ENCODE peak calls at places on chromosomes 16 and 17, in nine cellular contexts. One of them, this sample, is unnamed.

GRCh38 chr17:80279895-80280294 is 19.2 kb downstream of the RNF213 start:
- DNase-seq in GM12878: no peak
- DNase-seq in BE2C: peak; percentile 46
- DNase-seq in H1: no peak
- DNase-seq in activated naive CD8-positive, alpha-beta T cell treated with anti-CD3 and anti-CD28 coated beads for 36 hours: no peak
- DNase-seq in effector memory CD4-positive, alpha-beta T cell: no peak
- DNase-seq in left ventricle myocardium inferior: peak; percentile 73
- DNase-seq in T-helper 22 cell: no peak
- DNase-seq in AG09319: peak; percentile 29
- DNase-seq in this sample: no peak

GRCh38 chr17:36107660-36108059 is 4.0 kb downstream of the CCL4 start:
- DNase-seq in GM12878: no peak
- DNase-seq in BE2C: no peak
- DNase-seq in H1: no peak
- DNase-seq in activated naive CD8-positive, alpha-beta T cell treated with anti-CD3 and anti-CD28 coated beads for 36 hours: no peak
- DNase-seq in effector memory CD4-positive, alpha-beta T cell: no peak
- DNase-seq in left ventricle myocardium inferior: no peak
- DNase-seq in T-helper 22 cell: no peak
- DNase-seq in AG09319: no peak
- DNase-seq in this sample: no peak

GRCh38 chr17:29674270-29674669 is 51.6 kb upstream of the CORO6 start:
- DNase-seq in GM12878: no peak
- DNase-seq in BE2C: no peak
- DNase-seq in H1: no peak
- DNase-seq in activated naive CD8-positive, alpha-beta T cell treated with anti-CD3 and anti-CD28 coated beads for 36 hours: no peak
- DNase-seq in effector memory CD4-positive, alpha-beta T cell: no peak
- DNase-seq in left ventricle myocardium inferior: no peak
- DNase-seq in T-helper 22 cell: no peak
- DNase-seq in AG09319: no peak
- DNase-seq in this sample: peak; percentile 23

GRCh38 chr17:64732336-64733006 is 70.4 kb upstream of the SMURF2 start:
- DNase-seq in GM12878: no peak
- DNase-seq in BE2C: no peak
- DNase-seq in H1: no peak
- DNase-seq in activated naive CD8-positive, alpha-beta T cell treated with anti-CD3 and anti-CD28 coated beads for 36 hours: no peak
- DNase-seq in effector memory CD4-positive, alpha-beta T cell: no peak
- DNase-seq in left ventricle myocardium inferior: peak; percentile 46
- DNase-seq in T-helper 22 cell: no peak
- DNase-seq in AG09319: peak; percentile 93
- DNase-seq in this sample: no peak

GRCh38 chr16:8372141-8372540 is 218.2 kb downstream of the TMEM114 start:
- DNase-seq in GM12878: no peak
- DNase-seq in BE2C: no peak
- DNase-seq in H1: no peak
- DNase-seq in activated naive CD8-positive, alpha-beta T cell treated with anti-CD3 and anti-CD28 coated beads for 36 hours: no peak
- DNase-seq in effector memory CD4-positive, alpha-beta T cell: no peak
- DNase-seq in left ventricle myocardium inferior: no peak
- DNase-seq in T-helper 22 cell: no peak
- DNase-seq in AG09319: no peak
- DNase-seq in this sample: no peak

GRCh38 chr17:68539536-68540469 is 27.6 kb downstream of the PRKAR1A start:
- DNase-seq in GM12878: no peak
- DNase-seq in BE2C: no peak
- DNase-seq in H1: no peak
- DNase-seq in activated naive CD8-positive, alpha-beta T cell treated with anti-CD3 and anti-CD28 coated beads for 36 hours: no peak
- DNase-seq in effector memory CD4-positive, alpha-beta T cell: no peak
- DNase-seq in left ventricle myocardium inferior: no peak
- DNase-seq in T-helper 22 cell: no peak
- DNase-seq in AG09319: no peak
- DNase-seq in this sample: no peak

GRCh38 chr16:8720080-8720966 is 45.9 kb downstream of the ABAT start:
- DNase-seq in GM12878: no peak
- DNase-seq in BE2C: peak; percentile 87
- DNase-seq in H1: peak; percentile 59
- DNase-seq in activated naive CD8-positive, alpha-beta T cell treated with anti-CD3 and anti-CD28 coated beads for 36 hours: no peak
- DNase-seq in effector memory CD4-positive, alpha-beta T cell: no peak
- DNase-seq in left ventricle myocardium inferior: no peak
- DNase-seq in T-helper 22 cell: no peak
- DNase-seq in AG09319: no peak
- DNase-seq in this sample: peak; percentile 41

GRCh38 chr17:65279456-65279855 is 142.3 kb downstream of the RGS9 start:
- DNase-seq in GM12878: no peak
- DNase-seq in BE2C: no peak
- DNase-seq in H1: no peak
- DNase-seq in activated naive CD8-positive, alpha-beta T cell treated with anti-CD3 and anti-CD28 coated beads for 36 hours: no peak
- DNase-seq in effector memory CD4-positive, alpha-beta T cell: no peak
- DNase-seq in left ventricle myocardium inferior: no peak
- DNase-seq in T-helper 22 cell: no peak
- DNase-seq in AG09319: no peak
- DNase-seq in this sample: no peak

GRCh38 chr17:27644586-27644985 is 13.6 kb downstream of the LGALS9 start:
- DNase-seq in GM12878: no peak
- DNase-seq in BE2C: no peak
- DNase-seq in H1: no peak
- DNase-seq in activated naive CD8-positive, alpha-beta T cell treated with anti-CD3 and anti-CD28 coated beads for 36 hours: no peak
- DNase-seq in effector memory CD4-positive, alpha-beta T cell: no peak
- DNase-seq in left ventricle myocardium inferior: peak; percentile 48
- DNase-seq in T-helper 22 cell: no peak
- DNase-seq in AG09319: no peak
- DNase-seq in this sample: no peak

GRCh38 chr17:279356-279755 is 73.3 kb downstream of the RPH3AL start:
- DNase-seq in GM12878: no peak
- DNase-seq in BE2C: no peak
- DNase-seq in H1: no peak
- DNase-seq in activated naive CD8-positive, alpha-beta T cell treated with anti-CD3 and anti-CD28 coated beads for 36 hours: no peak
- DNase-seq in effector memory CD4-positive, alpha-beta T cell: no peak
- DNase-seq in left ventricle myocardium inferior: no peak
- DNase-seq in T-helper 22 cell: no peak
- DNase-seq in AG09319: no peak
- DNase-seq in this sample: no peak

This sample was measured in GM13976.